ENCODE peak calls at places on chromosomes 5 and 9, in seven cellular contexts. One of them, this sample, is unnamed.

GRCh38 chr9:79568337-79569084 is 3.3 kb upstream of the TLE4 start:
- DNase-seq in T-helper 1 cell: no peak
- DNase-seq in NCI-H146: no peak
- DNase-seq in activated CD4-positive, CD25-positive, alpha-beta regulatory T cell treated with anti-CD3 and anti-CD28 coated beads, Interleukin-2, amount 50 U/mL, for 72 hours: no peak
- DNase-seq in globus pallidus: no peak
- DNase-seq in stimulated activated effector memory CD8-positive, alpha-beta T cell treated with anti-CD3 and anti-CD28 coated beads, Interleukin-12 subunit alpha, Interleukin-12 subunit beta, amount 100 ng/mL, for 72 hours: no peak
- DNase-seq in H1: no peak
- DNase-seq in this sample: no peak

GRCh38 chr9:97398999-97399758 is 12.7 kb upstream of the TDRD7 start:
- DNase-seq in stimulated activated effector memory CD8-positive, alpha-beta T cell treated with anti-CD3 and anti-CD28 coated beads, Interleukin-12 subunit alpha, Interleukin-12 subunit beta, amount 100 ng/mL, for 72 hours: peak
- DNase-seq in activated CD4-positive, CD25-positive, alpha-beta regulatory T cell treated with anti-CD3 and anti-CD28 coated beads, Interleukin-2, amount 50 U/mL, for 72 hours: peak
- DNase-seq in NCI-H146: peak
- DNase-seq in globus pallidus: peak
- DNase-seq in H1: peak
- DNase-seq in T-helper 1 cell: peak
- DNase-seq in this sample: peak

GRCh38 chr5:39186722-39187539 is 32.4 kb downstream of the FYB1 start:
- DNase-seq in stimulated activated effector memory CD8-positive, alpha-beta T cell treated with anti-CD3 and anti-CD28 coated beads, Interleukin-12 subunit alpha, Interleukin-12 subunit beta, amount 100 ng/mL, for 72 hours: no peak
- DNase-seq in NCI-H146: no peak
- DNase-seq in H1: no peak
- DNase-seq in globus pallidus: no peak
- DNase-seq in activated CD4-positive, CD25-positive, alpha-beta regulatory T cell treated with anti-CD3 and anti-CD28 coated beads, Interleukin-2, amount 50 U/mL, for 72 hours: no peak
- DNase-seq in T-helper 1 cell: no peak
- DNase-seq in this sample: no peak

GRCh38 chr5:40557486-40557885 is 122.2 kb upstream of the PTGER4 start:
- DNase-seq in T-helper 1 cell: no peak
- DNase-seq in globus pallidus: no peak
- DNase-seq in H1: no peak
- DNase-seq in NCI-H146: no peak
- DNase-seq in activated CD4-positive, CD25-positive, alpha-beta regulatory T cell treated with anti-CD3 and anti-CD28 coated beads, Interleukin-2, amount 50 U/mL, for 72 hours: no peak
- DNase-seq in stimulated activated effector memory CD8-positive, alpha-beta T cell treated with anti-CD3 and anti-CD28 coated beads, Interleukin-12 subunit alpha, Interleukin-12 subunit beta, amount 100 ng/mL, for 72 hours: no peak
- DNase-seq in this sample: no peak

GRCh38 chr5:1106385-1107166 is 5.3 kb downstream of the SLC12A7 start:
- DNase-seq in H1: no peak
- DNase-seq in activated CD4-positive, CD25-positive, alpha-beta regulatory T cell treated with anti-CD3 and anti-CD28 coated beads, Interleukin-2, amount 50 U/mL, for 72 hours: no peak
- DNase-seq in NCI-H146: no peak
- DNase-seq in T-helper 1 cell: no peak
- DNase-seq in stimulated activated effector memory CD8-positive, alpha-beta T cell treated with anti-CD3 and anti-CD28 coated beads, Interleukin-12 subunit alpha, Interleukin-12 subunit beta, amount 100 ng/mL, for 72 hours: no peak
- DNase-seq in globus pallidus: no peak
- DNase-seq in this sample: no peak

GRCh38 chr5:141714542-141715303 is 32.7 kb upstream of the ARAP3 start:
- DNase-seq in H1: no peak
- DNase-seq in T-helper 1 cell: no peak
- DNase-seq in stimulated activated effector memory CD8-positive, alpha-beta T cell treated with anti-CD3 and anti-CD28 coated beads, Interleukin-12 subunit alpha, Interleukin-12 subunit beta, amount 100 ng/mL, for 72 hours: no peak
- DNase-seq in activated CD4-positive, CD25-positive, alpha-beta regulatory T cell treated with anti-CD3 and anti-CD28 coated beads, Interleukin-2, amount 50 U/mL, for 72 hours: no peak
- DNase-seq in NCI-H146: no peak
- DNase-seq in globus pallidus: no peak
- DNase-seq in this sample: no peak

GRCh38 chr5:43110606-43111170 is 10.0 kb upstream of the ZNF131 start:
- DNase-seq in H1: peak
- DNase-seq in stimulated activated effector memory CD8-positive, alpha-beta T cell treated with anti-CD3 and anti-CD28 coated beads, Interleukin-12 subunit alpha, Interleukin-12 subunit beta, amount 100 ng/mL, for 72 hours: no peak
- DNase-seq in NCI-H146: peak
- DNase-seq in T-helper 1 cell: no peak
- DNase-seq in globus pallidus: no peak
- DNase-seq in activated CD4-positive, CD25-positive, alpha-beta regulatory T cell treated with anti-CD3 and anti-CD28 coated beads, Interleukin-2, amount 50 U/mL, for 72 hours: no peak
- DNase-seq in this sample: peak

GRCh38 chr9:135165756-135166519 is 78.5 kb downstream of the OLFM1 start:
- DNase-seq in T-helper 1 cell: no peak
- DNase-seq in H1: no peak
- DNase-seq in stimulated activated effector memory CD8-positive, alpha-beta T cell treated with anti-CD3 and anti-CD28 coated beads, Interleukin-12 subunit alpha, Interleukin-12 subunit beta, amount 100 ng/mL, for 72 hours: no peak
- DNase-seq in globus pallidus: no peak
- DNase-seq in activated CD4-positive, CD25-positive, alpha-beta regulatory T cell treated with anti-CD3 and anti-CD28 coated beads, Interleukin-2, amount 50 U/mL, for 72 hours: no peak
- DNase-seq in NCI-H146: no peak
- DNase-seq in this sample: no peak

GRCh38 chr5:56183507-56183906 is 49.6 kb downstream of the ANKRD55 start:
- DNase-seq in activated CD4-positive, CD25-positive, alpha-beta regulatory T cell treated with anti-CD3 and anti-CD28 coated beads, Interleukin-2, amount 50 U/mL, for 72 hours: no peak
- DNase-seq in stimulated activated effector memory CD8-positive, alpha-beta T cell treated with anti-CD3 and anti-CD28 coated beads, Interleukin-12 subunit alpha, Interleukin-12 subunit beta, amount 100 ng/mL, for 72 hours: no peak
- DNase-seq in H1: no peak
- DNase-seq in NCI-H146: no peak
- DNase-seq in globus pallidus: no peak
- DNase-seq in T-helper 1 cell: no peak
- DNase-seq in this sample: no peak

GRCh38 chr5:122202952-122203351 is 73.6 kb downstream of the ZNF474 start:
- DNase-seq in T-helper 1 cell: no peak
- DNase-seq in NCI-H146: no peak
- DNase-seq in stimulated activated effector memory CD8-positive, alpha-beta T cell treated with anti-CD3 and anti-CD28 coated beads, Interleukin-12 subunit alpha, Interleukin-12 subunit beta, amount 100 ng/mL, for 72 hours: no peak
- DNase-seq in H1: no peak
- DNase-seq in activated CD4-positive, CD25-positive, alpha-beta regulatory T cell treated with anti-CD3 and anti-CD28 coated beads, Interleukin-2, amount 50 U/mL, for 72 hours: no peak
- DNase-seq in globus pallidus: no peak
- DNase-seq in this sample: no peak

GRCh38 chr5:27472875-27473274 is 434.5 kb upstream of the CDH9 start:
- DNase-seq in stimulated activated effector memory CD8-positive, alpha-beta T cell treated with anti-CD3 and anti-CD28 coated beads, Interleukin-12 subunit alpha, Interleukin-12 subunit beta, amount 100 ng/mL, for 72 hours: no peak
- DNase-seq in globus pallidus: no peak
- DNase-seq in T-helper 1 cell: no peak
- DNase-seq in NCI-H146: no peak
- DNase-seq in activated CD4-positive, CD25-positive, alpha-beta regulatory T cell treated with anti-CD3 and anti-CD28 coated beads, Interleukin-2, amount 50 U/mL, for 72 hours: no peak
- DNase-seq in H1: no peak
- DNase-seq in this sample: no peak

GRCh38 chr9:115250646-115251045 is 132.7 kb upstream of the TNC start:
- DNase-seq in T-helper 1 cell: no peak
- DNase-seq in globus pallidus: no peak
- DNase-seq in H1: no peak
- DNase-seq in stimulated activated effector memory CD8-positive, alpha-beta T cell treated with anti-CD3 and anti-CD28 coated beads, Interleukin-12 subunit alpha, Interleukin-12 subunit beta, amount 100 ng/mL, for 72 hours: no peak
- DNase-seq in NCI-H146: no peak
- DNase-seq in activated CD4-positive, CD25-positive, alpha-beta regulatory T cell treated with anti-CD3 and anti-CD28 coated beads, Interleukin-2, amount 50 U/mL, for 72 hours: no peak
- DNase-seq in this sample: no peak

GRCh38 chr5:109743770-109744212 is 54.1 kb downstream of the MAN2A1 start:
- DNase-seq in NCI-H146: no peak
- DNase-seq in activated CD4-positive, CD25-positive, alpha-beta regulatory T cell treated with anti-CD3 and anti-CD28 coated beads, Interleukin-2, amount 50 U/mL, for 72 hours: no peak
- DNase-seq in stimulated activated effector memory CD8-positive, alpha-beta T cell treated with anti-CD3 and anti-CD28 coated beads, Interleukin-12 subunit alpha, Interleukin-12 subunit beta, amount 100 ng/mL, for 72 hours: no peak
- DNase-seq in globus pallidus: no peak
- DNase-seq in H1: no peak
- DNase-seq in T-helper 1 cell: no peak
- DNase-seq in this sample: no peak

GRCh38 chr5:171999877-172000276 is 6.6 kb downstream of the FBXW11 start:
- DNase-seq in globus pallidus: no peak
- DNase-seq in NCI-H146: no peak
- DNase-seq in stimulated activated effector memory CD8-positive, alpha-beta T cell treated with anti-CD3 and anti-CD28 coated beads, Interleukin-12 subunit alpha, Interleukin-12 subunit beta, amount 100 ng/mL, for 72 hours: no peak
- DNase-seq in activated CD4-positive, CD25-positive, alpha-beta regulatory T cell treated with anti-CD3 and anti-CD28 coated beads, Interleukin-2, amount 50 U/mL, for 72 hours: no peak
- DNase-seq in T-helper 1 cell: no peak
- DNase-seq in H1: no peak
- DNase-seq in this sample: no peak

GRCh38 chr9:3768698-3769458 is 243.1 kb upstream of the RFX3 start:
- DNase-seq in activated CD4-positive, CD25-positive, alpha-beta regulatory T cell treated with anti-CD3 and anti-CD28 coated beads, Interleukin-2, amount 50 U/mL, for 72 hours: no peak
- DNase-seq in NCI-H146: no peak
- DNase-seq in globus pallidus: no peak
- DNase-seq in T-helper 1 cell: no peak
- DNase-seq in H1: no peak
- DNase-seq in stimulated activated effector memory CD8-positive, alpha-beta T cell treated with anti-CD3 and anti-CD28 coated beads, Interleukin-12 subunit alpha, Interleukin-12 subunit beta, amount 100 ng/mL, for 72 hours: no peak
- DNase-seq in this sample: no peak

GRCh38 chr9:27534131-27534530 is 4.5 kb upstream of the MOB3B start:
- DNase-seq in T-helper 1 cell: no peak
- DNase-seq in stimulated activated effector memory CD8-positive, alpha-beta T cell treated with anti-CD3 and anti-CD28 coated beads, Interleukin-12 subunit alpha, Interleukin-12 subunit beta, amount 100 ng/mL, for 72 hours: no peak
- DNase-seq in H1: no peak
- DNase-seq in globus pallidus: peak
- DNase-seq in activated CD4-positive, CD25-positive, alpha-beta regulatory T cell treated with anti-CD3 and anti-CD28 coated beads, Interleukin-2, amount 50 U/mL, for 72 hours: no peak
- DNase-seq in NCI-H146: no peak
- DNase-seq in this sample: no peak

GRCh38 chr9:87346061-87346665 is 151.5 kb upstream of the DAPK1 start:
- DNase-seq in NCI-H146: no peak
- DNase-seq in activated CD4-positive, CD25-positive, alpha-beta regulatory T cell treated with anti-CD3 and anti-CD28 coated beads, Interleukin-2, amount 50 U/mL, for 72 hours: no peak
- DNase-seq in T-helper 1 cell: no peak
- DNase-seq in globus pallidus: no peak
- DNase-seq in stimulated activated effector memory CD8-positive, alpha-beta T cell treated with anti-CD3 and anti-CD28 coated beads, Interleukin-12 subunit alpha, Interleukin-12 subunit beta, amount 100 ng/mL, for 72 hours: no peak
- DNase-seq in H1: no peak
- DNase-seq in this sample: no peak

GRCh38 chr9:129809346-129809745 is 6.4 kb downstream of the TOR1B start:
- DNase-seq in stimulated activated effector memory CD8-positive, alpha-beta T cell treated with anti-CD3 and anti-CD28 coated beads, Interleukin-12 subunit alpha, Interleukin-12 subunit beta, amount 100 ng/mL, for 72 hours: no peak
- DNase-seq in NCI-H146: no peak
- DNase-seq in T-helper 1 cell: no peak
- DNase-seq in globus pallidus: no peak
- DNase-seq in activated CD4-positive, CD25-positive, alpha-beta regulatory T cell treated with anti-CD3 and anti-CD28 coated beads, Interleukin-2, amount 50 U/mL, for 72 hours: no peak
- DNase-seq in H1: no peak
- DNase-seq in this sample: no peak